ENCODE peak calls at places on chromosome 11, in four cellular contexts. One of them, this sample, is unnamed.

GRCh38 chr11:96307748-96308133 is 35.3 kb downstream of the MAML2 start:
- DNase-seq in memory B cell: no peak
- DNase-seq in endothelial cell of umbilical vein: peak
- DNase-seq in lower lobe of right lung: no peak
- DNase-seq in this sample: no peak

GRCh38 chr11:104219081-104219480 is 55.1 kb upstream of the PDGFD start:
- DNase-seq in memory B cell: no peak
- DNase-seq in endothelial cell of umbilical vein: no peak
- DNase-seq in lower lobe of right lung: no peak
- DNase-seq in this sample: no peak

GRCh38 chr11:9573775-9574555 is 495 bp downstream of the WEE1 start:
- DNase-seq in memory B cell: no peak
- DNase-seq in endothelial cell of umbilical vein: no peak
- DNase-seq in lower lobe of right lung: peak
- DNase-seq in this sample: peak

GRCh38 chr11:111407652-111408051 is 28.6 kb upstream of the POU2AF1 start:
- DNase-seq in memory B cell: no peak
- DNase-seq in endothelial cell of umbilical vein: no peak
- DNase-seq in lower lobe of right lung: no peak
- DNase-seq in this sample: no peak

GRCh38 chr11:110362916-110363574 is 66.6 kb upstream of the RDX start:
- DNase-seq in memory B cell: no peak
- DNase-seq in endothelial cell of umbilical vein: peak
- DNase-seq in lower lobe of right lung: no peak
- DNase-seq in this sample: no peak

GRCh38 chr11:87281496-87281895 is 243.8 kb downstream of the TMEM135 start:
- DNase-seq in memory B cell: no peak
- DNase-seq in endothelial cell of umbilical vein: peak
- DNase-seq in lower lobe of right lung: no peak
- DNase-seq in this sample: no peak

GRCh38 chr11:77873345-77873744 is 52.4 kb downstream of the AAMDC start:
- DNase-seq in memory B cell: no peak
- DNase-seq in endothelial cell of umbilical vein: no peak
- DNase-seq in lower lobe of right lung: no peak
- DNase-seq in this sample: no peak

GRCh38 chr11:60762851-60763691 is 6.4 kb downstream of the MS4A15 start:
- DNase-seq in memory B cell: peak
- DNase-seq in endothelial cell of umbilical vein: no peak
- DNase-seq in lower lobe of right lung: no peak
- DNase-seq in this sample: no peak

GRCh38 chr11:119797137-119797611 is 68.2 kb upstream of the NECTIN1 start:
- DNase-seq in memory B cell: no peak
- DNase-seq in endothelial cell of umbilical vein: no peak
- DNase-seq in lower lobe of right lung: peak
- DNase-seq in this sample: no peak

GRCh38 chr11:134751825-134752224 is 339.8 kb upstream of the B3GAT1 start:
- DNase-seq in memory B cell: no peak
- DNase-seq in endothelial cell of umbilical vein: no peak
- DNase-seq in lower lobe of right lung: no peak
- DNase-seq in this sample: no peak

GRCh38 chr11:128039140-128040021 is 548.0 kb downstream of the ETS1 start:
- DNase-seq in memory B cell: no peak
- DNase-seq in endothelial cell of umbilical vein: peak
- DNase-seq in lower lobe of right lung: peak
- DNase-seq in this sample: peak

GRCh38 chr11:8022876-8023275 is 35.7 kb downstream of the EIF3F start:
- DNase-seq in memory B cell: no peak
- DNase-seq in endothelial cell of umbilical vein: no peak
- DNase-seq in lower lobe of right lung: no peak
- DNase-seq in this sample: no peak

GRCh38 chr11:122157540-122158173 is 41.6 kb upstream of the BLID start:
- DNase-seq in memory B cell: no peak
- DNase-seq in endothelial cell of umbilical vein: peak
- DNase-seq in lower lobe of right lung: no peak
- DNase-seq in this sample: no peak

GRCh38 chr11:42766191-42766590 is 545.6 kb upstream of the API5 start:
- DNase-seq in memory B cell: no peak
- DNase-seq in endothelial cell of umbilical vein: no peak
- DNase-seq in lower lobe of right lung: no peak
- DNase-seq in this sample: no peak

GRCh38 chr11:2096919-2097301 is 42.3 kb downstream of the IGF2 start:
- DNase-seq in memory B cell: no peak
- DNase-seq in endothelial cell of umbilical vein: no peak
- DNase-seq in lower lobe of right lung: peak
- DNase-seq in this sample: peak

GRCh38 chr11:26467506-26467905 is 104.6 kb downstream of the MUC15 start:
- DNase-seq in memory B cell: no peak
- DNase-seq in endothelial cell of umbilical vein: no peak
- DNase-seq in lower lobe of right lung: no peak
- DNase-seq in this sample: no peak

GRCh38 chr11:74018331-74019005 is 9.6 kb upstream of the UCP3 start:
- DNase-seq in memory B cell: no peak
- DNase-seq in endothelial cell of umbilical vein: no peak
- DNase-seq in lower lobe of right lung: peak
- DNase-seq in this sample: peak

GRCh38 chr11:8698917-8699441 is 16.4 kb downstream of the RPL27A start:
- DNase-seq in memory B cell: no peak
- DNase-seq in endothelial cell of umbilical vein: no peak
- DNase-seq in lower lobe of right lung: no peak
- DNase-seq in this sample: no peak

GRCh38 chr11:65504671-65505433 is 6.0 kb downstream of the MALAT1 start:
- DNase-seq in memory B cell: no peak
- DNase-seq in endothelial cell of umbilical vein: peak
- DNase-seq in lower lobe of right lung: no peak
- DNase-seq in this sample: no peak

GRCh38 chr11:16337421-16338213 is 18.7 kb downstream of the SOX6 start:
- DNase-seq in memory B cell: no peak
- DNase-seq in endothelial cell of umbilical vein: no peak
- DNase-seq in lower lobe of right lung: no peak
- DNase-seq in this sample: no peak